ENCODE peak calls at places on chromosomes 2 and 18, in six cellular contexts. One of them, this sample, is unnamed.

GRCh38 chr2:237964194-237964577 is 2.6 kb upstream of the UBE2F start:
- DNase-seq in tibial nerve: no peak
- DNase-seq in retinal pigment epithelial cell: no peak
- DNase-seq in heart right ventricle: no peak
- DNase-seq in BE2C: no peak
- DNase-seq in mucosa of descending colon: no peak
- DNase-seq in this sample: no peak

GRCh38 chr2:134365356-134365755 is 111.5 kb downstream of the MGAT5 start:
- DNase-seq in tibial nerve: no peak
- DNase-seq in heart right ventricle: no peak
- DNase-seq in BE2C: no peak
- DNase-seq in retinal pigment epithelial cell: no peak
- DNase-seq in mucosa of descending colon: no peak
- DNase-seq in this sample: no peak

GRCh38 chr2:174686430-174686829 is 77.8 kb downstream of the CHRNA1 start:
- DNase-seq in heart right ventricle: no peak
- DNase-seq in tibial nerve: no peak
- DNase-seq in BE2C: no peak
- DNase-seq in mucosa of descending colon: no peak
- DNase-seq in retinal pigment epithelial cell: no peak
- DNase-seq in this sample: no peak

GRCh38 chr18:70781860-70782453 is 493.1 kb downstream of the SOCS6 start:
- DNase-seq in mucosa of descending colon: no peak
- DNase-seq in retinal pigment epithelial cell: peak; percentile 17
- DNase-seq in tibial nerve: peak; percentile 53
- DNase-seq in heart right ventricle: no peak
- DNase-seq in BE2C: peak; percentile 55
- DNase-seq in this sample: peak; percentile 50

GRCh38 chr18:13915973-13916372 is 637 bp upstream of the MC2R start:
- DNase-seq in tibial nerve: no peak
- DNase-seq in BE2C: no peak
- DNase-seq in mucosa of descending colon: no peak
- DNase-seq in heart right ventricle: no peak
- DNase-seq in retinal pigment epithelial cell: no peak
- DNase-seq in this sample: no peak

GRCh38 chr2:98868548-98869271 is 67.3 kb downstream of the CRACDL start:
- DNase-seq in mucosa of descending colon: no peak
- DNase-seq in retinal pigment epithelial cell: no peak
- DNase-seq in BE2C: no peak
- DNase-seq in tibial nerve: no peak
- DNase-seq in heart right ventricle: no peak
- DNase-seq in this sample: no peak

GRCh38 chr2:201116959-201117734 is 1.2 kb downstream of the CFLAR start:
- DNase-seq in tibial nerve: peak; percentile 86
- DNase-seq in heart right ventricle: no peak
- DNase-seq in retinal pigment epithelial cell: no peak
- DNase-seq in mucosa of descending colon: no peak
- DNase-seq in BE2C: peak; percentile 32
- DNase-seq in this sample: peak; percentile 61

GRCh38 chr2:168773719-168774521 is 28.5 kb upstream of the NOSTRIN start:
- DNase-seq in retinal pigment epithelial cell: peak; percentile 24
- DNase-seq in tibial nerve: peak; percentile 13
- DNase-seq in BE2C: peak; percentile 66
- DNase-seq in heart right ventricle: peak; percentile 51
- DNase-seq in mucosa of descending colon: peak; percentile 52
- DNase-seq in this sample: peak; percentile 81

GRCh38 chr2:88252646-88253045 is 82.5 kb downstream of the THNSL2 start:
- DNase-seq in mucosa of descending colon: no peak
- DNase-seq in BE2C: no peak
- DNase-seq in heart right ventricle: no peak
- DNase-seq in retinal pigment epithelial cell: no peak
- DNase-seq in tibial nerve: no peak
- DNase-seq in this sample: no peak

GRCh38 chr2:27734305-27734704 is 37.2 kb upstream of the MRPL33 start:
- DNase-seq in tibial nerve: no peak
- DNase-seq in mucosa of descending colon: no peak
- DNase-seq in BE2C: no peak
- DNase-seq in retinal pigment epithelial cell: no peak
- DNase-seq in heart right ventricle: no peak
- DNase-seq in this sample: no peak

GRCh38 chr2:27736890-27737204 is 34.7 kb upstream of the MRPL33 start:
- DNase-seq in tibial nerve: no peak
- DNase-seq in BE2C: no peak
- DNase-seq in heart right ventricle: no peak
- DNase-seq in mucosa of descending colon: no peak
- DNase-seq in retinal pigment epithelial cell: no peak
- DNase-seq in this sample: peak; percentile 67

GRCh38 chr2:27735263-27735904 is 36.1 kb upstream of the MRPL33 start:
- DNase-seq in tibial nerve: peak; percentile 47
- DNase-seq in mucosa of descending colon: peak; percentile 89
- DNase-seq in retinal pigment epithelial cell: peak; percentile 51
- DNase-seq in heart right ventricle: peak; percentile 84
- DNase-seq in BE2C: no peak
- DNase-seq in this sample: peak; percentile 88

GRCh38 chr2:27737676-27738348 is 33.7 kb upstream of the MRPL33 start:
- DNase-seq in heart right ventricle: peak; percentile 36
- DNase-seq in retinal pigment epithelial cell: no peak
- DNase-seq in tibial nerve: no peak
- DNase-seq in BE2C: peak; percentile 93
- DNase-seq in mucosa of descending colon: no peak
- DNase-seq in this sample: peak; percentile 82

DNA sequence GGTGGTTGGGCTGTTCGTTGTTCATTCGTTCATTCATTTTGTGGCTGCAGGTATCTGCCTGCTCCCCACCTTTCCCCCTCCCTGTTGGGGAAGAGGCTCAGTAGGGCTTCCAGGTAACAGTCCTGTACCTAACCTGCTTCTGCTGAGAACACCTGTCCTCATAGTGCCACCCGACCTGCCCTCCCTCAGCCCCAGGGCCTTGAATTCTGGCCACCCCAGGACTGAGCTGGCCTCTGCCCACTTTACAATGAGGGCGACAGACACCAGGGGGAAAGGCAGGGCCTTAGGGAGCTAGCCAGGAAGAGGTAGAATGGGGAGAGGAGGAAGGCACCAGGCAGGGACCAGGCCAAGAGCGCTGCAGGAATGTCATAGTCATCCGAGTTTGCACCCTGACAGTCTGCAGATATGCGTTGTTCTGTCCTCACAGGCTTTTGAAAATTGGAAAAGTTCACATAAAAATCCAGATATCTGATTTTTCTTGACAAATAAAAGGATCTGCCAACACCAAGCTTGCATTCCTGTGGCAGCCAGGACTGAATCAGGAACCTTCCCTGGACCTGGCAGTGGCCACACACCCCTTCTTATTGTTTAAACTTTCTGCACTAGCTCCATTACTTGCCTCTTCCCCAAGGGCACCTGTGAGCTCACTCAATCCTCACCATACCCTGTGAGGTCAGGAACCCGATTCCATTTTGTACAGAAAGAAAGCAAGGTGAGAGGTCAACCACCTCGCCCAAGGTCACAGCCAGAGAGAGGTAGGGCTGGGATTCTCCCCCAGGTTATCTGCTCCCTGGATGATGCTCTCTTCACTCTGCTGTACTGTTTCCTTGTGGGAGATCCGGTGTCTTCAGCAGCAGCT is 35.3 kb upstream of the MRPL33 start:
- DNase-seq in BE2C: no peak
- DNase-seq in mucosa of descending colon: no peak
- DNase-seq in heart right ventricle: no peak
- DNase-seq in retinal pigment epithelial cell: no peak
- DNase-seq in tibial nerve: no peak
- DNase-seq in this sample: no peak
- H3K4me3 ChIP-seq in BE2C: no peak overlapping the region
- H3K4me3 ChIP-seq in mucosa of descending colon: no peak overlapping the region
- H3K4me3 ChIP-seq in heart right ventricle: peak overlapping the region; percentile 52
- H3K4me3 ChIP-seq in retinal pigment epithelial cell: peak overlapping the region; percentile 19
- H3K4me3 ChIP-seq in tibial nerve: no peak overlapping the region
- H3K4me3 ChIP-seq in this sample: no peak overlapping the region

DNA sequence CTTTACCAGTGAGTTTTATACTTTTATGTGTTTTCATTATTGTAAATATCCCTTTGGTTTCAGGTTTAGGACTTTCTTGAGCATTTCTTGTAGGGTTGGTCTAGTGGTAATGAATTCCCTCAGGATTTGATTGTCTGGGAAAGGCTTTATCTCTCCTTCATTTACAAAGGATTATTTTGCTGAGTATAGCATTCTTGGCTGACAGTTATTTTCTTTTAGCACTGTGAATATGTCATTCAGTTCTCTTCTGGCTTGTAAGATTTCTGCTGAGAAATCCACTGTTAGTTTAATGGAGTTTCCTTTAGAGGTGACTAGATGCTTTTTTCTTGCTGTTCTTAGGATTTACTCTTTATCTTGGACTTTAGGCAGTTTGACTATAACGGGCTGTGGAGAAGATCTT is 373.9 kb downstream of the TSN start:
- DNase-seq in mucosa of descending colon: no peak
- DNase-seq in heart right ventricle: no peak
- DNase-seq in retinal pigment epithelial cell: no peak
- DNase-seq in tibial nerve: no peak
- DNase-seq in BE2C: no peak
- DNase-seq in this sample: no peak
- H3K4me3 ChIP-seq in mucosa of descending colon: no peak overlapping the region
- H3K4me3 ChIP-seq in heart right ventricle: no peak overlapping the region
- H3K4me3 ChIP-seq in retinal pigment epithelial cell: no peak overlapping the region
- H3K4me3 ChIP-seq in tibial nerve: no peak overlapping the region
- H3K4me3 ChIP-seq in BE2C: no peak overlapping the region
- H3K4me3 ChIP-seq in this sample: no peak overlapping the region

DNA sequence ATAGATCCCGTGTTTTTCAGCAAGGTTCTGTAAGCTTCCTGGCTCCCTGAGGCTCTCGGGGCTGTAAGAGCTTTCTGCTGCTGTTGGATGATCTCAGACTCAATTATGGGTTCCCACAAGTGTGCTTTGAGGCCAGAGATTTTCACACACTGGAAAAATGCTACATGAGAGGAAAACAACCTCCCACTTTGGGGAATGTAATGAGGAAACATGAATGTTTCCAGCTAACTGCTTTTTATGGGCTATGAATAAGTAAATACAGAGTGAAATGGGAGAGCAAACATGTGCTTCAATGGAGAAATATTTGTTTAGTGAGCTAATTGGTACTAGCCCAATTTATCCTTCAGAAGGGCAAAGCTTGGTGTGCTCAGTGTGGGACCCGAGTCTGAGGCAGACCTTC is 249.0 kb downstream of the RDH14 start:
- DNase-seq in retinal pigment epithelial cell: no peak
- DNase-seq in tibial nerve: no peak
- DNase-seq in BE2C: no peak
- DNase-seq in mucosa of descending colon: no peak
- DNase-seq in heart right ventricle: no peak
- DNase-seq in this sample: no peak
- H3K4me3 ChIP-seq in retinal pigment epithelial cell: no peak overlapping the region
- H3K4me3 ChIP-seq in tibial nerve: no peak overlapping the region
- H3K4me3 ChIP-seq in BE2C: no peak overlapping the region
- H3K4me3 ChIP-seq in mucosa of descending colon: no peak overlapping the region
- H3K4me3 ChIP-seq in heart right ventricle: no peak overlapping the region
- H3K4me3 ChIP-seq in this sample: no peak overlapping the region

DNA sequence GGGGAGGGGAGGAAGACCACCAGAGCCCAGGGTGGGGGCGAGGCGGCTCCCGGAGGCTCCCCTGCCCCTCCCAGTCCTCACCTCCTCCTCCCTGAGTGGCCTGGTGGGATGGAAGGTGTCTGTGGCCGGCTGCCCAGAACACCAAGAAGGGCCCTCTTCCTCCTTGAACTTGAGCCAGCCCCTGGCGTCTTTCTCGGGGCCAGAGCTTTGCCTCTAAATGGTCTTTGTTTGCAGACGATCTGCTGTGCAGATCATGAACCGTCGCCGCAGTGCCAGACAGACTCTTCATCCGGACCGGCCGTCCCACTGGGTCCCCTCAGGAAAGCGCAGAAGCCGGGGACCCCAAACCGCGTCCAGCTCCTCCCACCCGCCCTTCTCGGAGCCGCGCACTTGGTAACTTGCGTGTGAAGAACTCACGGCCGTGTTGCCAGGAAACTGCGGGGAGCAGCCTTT is 41.2 kb downstream of the PTGR3 start:
- DNase-seq in mucosa of descending colon: no peak
- DNase-seq in tibial nerve: no peak
- DNase-seq in heart right ventricle: peak; percentile 61
- DNase-seq in retinal pigment epithelial cell: no peak
- DNase-seq in BE2C: no peak
- DNase-seq in this sample: no peak
- H3K4me3 ChIP-seq in mucosa of descending colon: no peak overlapping the region
- H3K4me3 ChIP-seq in tibial nerve: no peak overlapping the region
- H3K4me3 ChIP-seq in heart right ventricle: peak overlapping the region; percentile 24
- H3K4me3 ChIP-seq in retinal pigment epithelial cell: no peak overlapping the region
- H3K4me3 ChIP-seq in BE2C: no peak overlapping the region
- H3K4me3 ChIP-seq in this sample: no peak overlapping the region

GRCh38 chr2:72574886-72575285 is 250.9 kb downstream of the EXOC6B start:
- DNase-seq in retinal pigment epithelial cell: no peak
- DNase-seq in heart right ventricle: no peak
- DNase-seq in BE2C: no peak
- DNase-seq in mucosa of descending colon: no peak
- DNase-seq in tibial nerve: no peak
- DNase-seq in this sample: no peak
- H3K4me3 ChIP-seq in retinal pigment epithelial cell: no peak overlapping the region
- H3K4me3 ChIP-seq in heart right ventricle: no peak overlapping the region
- H3K4me3 ChIP-seq in BE2C: no peak overlapping the region
- H3K4me3 ChIP-seq in mucosa of descending colon: no peak overlapping the region
- H3K4me3 ChIP-seq in tibial nerve: no peak overlapping the region
- H3K4me3 ChIP-seq in this sample: no peak overlapping the region

DNA sequence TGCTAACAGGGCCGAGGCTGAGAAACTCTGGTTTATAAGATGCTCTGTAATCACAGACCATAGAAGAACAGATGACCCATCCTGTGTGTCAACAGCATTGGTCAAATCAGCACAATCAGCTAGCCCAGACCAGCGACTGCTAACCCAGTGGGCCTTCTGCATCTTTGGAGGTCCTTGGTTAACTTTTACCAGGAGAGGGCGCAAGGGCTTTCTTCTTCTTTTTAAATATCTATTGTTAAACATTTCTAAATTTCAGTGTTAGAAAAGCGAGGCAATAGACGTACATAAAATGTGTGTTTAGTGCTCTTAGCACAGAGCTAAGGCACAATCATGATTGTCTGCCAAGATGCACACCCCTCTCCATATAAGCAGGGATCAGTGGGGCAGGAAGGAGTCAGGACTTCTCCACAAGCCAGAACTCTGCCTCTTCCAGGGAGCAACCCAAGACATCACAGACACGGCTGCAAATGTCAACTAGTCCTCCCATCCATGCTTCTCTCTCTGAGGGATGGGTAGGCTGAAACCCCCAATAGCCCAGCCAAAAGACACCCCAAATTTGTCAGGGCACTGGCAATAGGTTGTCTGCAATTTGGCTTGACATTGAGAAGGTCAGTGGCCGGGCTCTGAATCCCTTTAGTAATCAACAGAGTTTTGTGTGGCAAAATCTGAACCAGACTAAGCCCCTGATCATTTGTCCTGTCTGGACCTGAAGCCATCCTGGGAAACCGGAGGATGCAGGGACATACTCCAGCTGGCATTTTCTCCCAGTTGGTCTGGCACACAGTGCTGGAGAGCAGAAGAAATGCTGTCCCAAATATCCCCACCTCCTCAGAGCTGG is 188.2 kb downstream of the BCL2 start:
- DNase-seq in retinal pigment epithelial cell: no peak
- DNase-seq in mucosa of descending colon: no peak
- DNase-seq in heart right ventricle: no peak
- DNase-seq in BE2C: peak; percentile 16
- DNase-seq in tibial nerve: peak; percentile 88
- DNase-seq in this sample: no peak
- H3K4me3 ChIP-seq in retinal pigment epithelial cell: no peak overlapping the region
- H3K4me3 ChIP-seq in mucosa of descending colon: no peak overlapping the region
- H3K4me3 ChIP-seq in heart right ventricle: no peak overlapping the region
- H3K4me3 ChIP-seq in BE2C: no peak overlapping the region
- H3K4me3 ChIP-seq in tibial nerve: no peak overlapping the region
- H3K4me3 ChIP-seq in this sample: no peak overlapping the region

GRCh38 chr2:43032248-43032893 is 194.0 kb downstream of the ZFP36L2 start:
- DNase-seq in mucosa of descending colon: peak; percentile 87
- DNase-seq in tibial nerve: peak; percentile 66
- DNase-seq in heart right ventricle: peak; percentile 74
- DNase-seq in retinal pigment epithelial cell: no peak
- DNase-seq in BE2C: no peak
- DNase-seq in this sample: no peak
- H3K4me3 ChIP-seq in mucosa of descending colon: no peak overlapping the region
- H3K4me3 ChIP-seq in tibial nerve: no peak overlapping the region
- H3K4me3 ChIP-seq in heart right ventricle: no peak overlapping the region
- H3K4me3 ChIP-seq in retinal pigment epithelial cell: no peak overlapping the region
- H3K4me3 ChIP-seq in BE2C: no peak overlapping the region
- H3K4me3 ChIP-seq in this sample: no peak overlapping the region